ENCODE peak calls at places on chromosomes 6 and 20, in six cellular contexts. One of them, this sample, is unnamed.

GRCh38 chr6:44223471-44224153 is at the start of gene SLC29A1:
- DNase-seq in A549: peak
- DNase-seq in GM23338: peak
- DNase-seq in astrocyte: no peak
- DNase-seq in osteoblast: peak
- DNase-seq in HepG2: peak
- DNase-seq in this sample: peak

GRCh38 chr20:23142162-23143050 is 56.3 kb upstream of the CD93 start:
- DNase-seq in A549: no peak
- DNase-seq in GM23338: no peak
- DNase-seq in astrocyte: no peak
- DNase-seq in osteoblast: no peak
- DNase-seq in HepG2: no peak
- DNase-seq in this sample: no peak

GRCh38 chr6:30357678-30358339 is 12.9 kb downstream of the RPP21 start:
- DNase-seq in A549: peak
- DNase-seq in GM23338: peak
- DNase-seq in astrocyte: peak
- DNase-seq in osteoblast: peak
- DNase-seq in HepG2: peak
- DNase-seq in this sample: peak

GRCh38 chr20:25619514-25619913 is 4.3 kb downstream of the NANP start:
- DNase-seq in A549: no peak
- DNase-seq in GM23338: no peak
- DNase-seq in astrocyte: no peak
- DNase-seq in osteoblast: no peak
- DNase-seq in HepG2: no peak
- DNase-seq in this sample: no peak

GRCh38 chr6:32439708-32440214 is at the start of gene HLA-DRA:
- DNase-seq in A549: no peak
- DNase-seq in GM23338: peak
- DNase-seq in astrocyte: peak
- DNase-seq in osteoblast: peak
- DNase-seq in HepG2: peak
- DNase-seq in this sample: peak

GRCh38 chr6:36095497-36096391 is 34.6 kb upstream of the MAPK13 start:
- DNase-seq in A549: no peak
- DNase-seq in GM23338: no peak
- DNase-seq in astrocyte: no peak
- DNase-seq in osteoblast: no peak
- DNase-seq in HepG2: peak
- DNase-seq in this sample: no peak

GRCh38 chr20:21706345-21707195 is 1.1 kb downstream of the PAX1 start:
- DNase-seq in A549: no peak
- DNase-seq in GM23338: peak
- DNase-seq in astrocyte: no peak
- DNase-seq in osteoblast: no peak
- DNase-seq in HepG2: no peak
- DNase-seq in this sample: no peak

GRCh38 chr20:46604551-46605133 is 46.6 kb downstream of the SLC13A3 start:
- DNase-seq in A549: no peak
- DNase-seq in GM23338: no peak
- DNase-seq in astrocyte: no peak
- DNase-seq in osteoblast: no peak
- DNase-seq in HepG2: no peak
- DNase-seq in this sample: no peak

GRCh38 chr6:98834060-98835031 is at the start of gene POU3F2:
- DNase-seq in A549: peak
- DNase-seq in GM23338: peak
- DNase-seq in astrocyte: peak
- DNase-seq in osteoblast: peak
- DNase-seq in HepG2: peak
- DNase-seq in this sample: peak

GRCh38 chr20:38806855-38807655 is 1.6 kb downstream of the PPP1R16B start:
- DNase-seq in A549: no peak
- DNase-seq in GM23338: peak
- DNase-seq in astrocyte: no peak
- DNase-seq in osteoblast: peak
- DNase-seq in HepG2: no peak
- DNase-seq in this sample: no peak

GRCh38 chr20:16747291-16747811 is 807 bp upstream of the OTOR start:
- DNase-seq in A549: no peak
- DNase-seq in GM23338: peak
- DNase-seq in astrocyte: no peak
- DNase-seq in osteoblast: no peak
- DNase-seq in HepG2: no peak
- DNase-seq in this sample: no peak

GRCh38 chr20:63309261-63310071 is 16.5 kb downstream of the COL20A1 start:
- DNase-seq in A549: peak
- DNase-seq in GM23338: peak
- DNase-seq in astrocyte: no peak
- DNase-seq in osteoblast: peak
- DNase-seq in HepG2: peak
- DNase-seq in this sample: peak

GRCh38 chr6:5004373-5005037 is 668 bp upstream of the RPP40 start:
- DNase-seq in A549: peak
- DNase-seq in GM23338: no peak
- DNase-seq in astrocyte: no peak
- DNase-seq in osteoblast: peak
- DNase-seq in HepG2: no peak
- DNase-seq in this sample: peak

GRCh38 chr20:6828794-6829423 is 61.4 kb downstream of the BMP2 start:
- DNase-seq in A549: peak
- DNase-seq in GM23338: peak
- DNase-seq in astrocyte: peak
- DNase-seq in osteoblast: peak
- DNase-seq in HepG2: peak
- DNase-seq in this sample: peak

GRCh38 chr20:23937303-23938117 is 51.1 kb downstream of the GGTLC1 start:
- DNase-seq in A549: peak
- DNase-seq in GM23338: peak
- DNase-seq in astrocyte: no peak
- DNase-seq in osteoblast: peak
- DNase-seq in HepG2: peak
- DNase-seq in this sample: peak

GRCh38 chr6:95431637-95432228 is 145.6 kb upstream of the MANEA start:
- DNase-seq in A549: peak
- DNase-seq in GM23338: peak
- DNase-seq in astrocyte: peak
- DNase-seq in osteoblast: peak
- DNase-seq in HepG2: peak
- DNase-seq in this sample: peak

DNA sequence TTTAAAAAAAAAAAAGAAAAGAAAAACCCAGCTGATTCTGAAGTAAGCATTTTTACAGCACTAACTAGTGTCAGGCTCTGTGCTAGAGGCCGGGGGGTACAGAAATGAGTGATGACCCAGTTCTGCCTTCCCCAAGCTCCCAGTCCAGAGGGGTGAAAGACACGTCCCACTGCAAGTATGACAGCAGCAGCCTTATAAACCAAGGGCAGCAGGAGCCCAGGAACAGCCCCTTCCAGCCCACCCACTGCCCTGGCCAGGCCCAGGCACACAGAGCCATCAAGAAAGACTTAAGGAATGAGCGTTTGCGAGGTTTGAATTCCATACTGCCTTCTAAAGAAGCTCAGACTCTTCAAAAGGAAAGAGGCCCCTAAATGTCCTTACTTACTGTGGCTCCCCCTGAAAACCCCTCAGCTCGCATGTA is 10.1 kb downstream of the TRERF1 start:
- DNase-seq in A549: no peak
- DNase-seq in GM23338: peak
- DNase-seq in astrocyte: no peak
- DNase-seq in osteoblast: no peak
- DNase-seq in HepG2: no peak
- DNase-seq in this sample: no peak
- H3K4me2 ChIP-seq in A549: no peak
- H3K4me2 ChIP-seq in GM23338: peak
- H3K4me2 ChIP-seq in astrocyte: peak
- H3K4me2 ChIP-seq in osteoblast: no peak
- H3K4me2 ChIP-seq in HepG2: no peak
- H3K4me2 ChIP-seq in this sample: peak

DNA sequence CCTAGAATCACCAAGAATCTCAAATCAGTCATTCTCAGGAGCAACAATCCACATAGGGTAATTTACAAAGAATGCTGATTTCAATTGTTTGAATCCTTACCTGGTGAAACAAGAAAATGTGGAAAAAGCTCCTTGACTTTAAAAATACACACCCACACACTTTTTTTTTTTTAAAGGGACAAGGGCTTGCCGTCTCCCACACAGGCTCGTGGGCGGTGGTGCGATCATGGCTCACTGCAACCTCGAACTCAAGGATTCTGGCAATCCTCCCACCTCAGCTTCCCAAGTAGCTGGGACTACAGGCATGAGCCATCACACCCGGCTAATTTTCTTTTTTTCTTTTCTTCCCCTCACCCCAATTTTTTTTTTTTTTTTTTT is 30.7 kb downstream of the PARD6B start:
- DNase-seq in A549: no peak
- DNase-seq in GM23338: no peak
- DNase-seq in astrocyte: no peak
- DNase-seq in osteoblast: no peak
- DNase-seq in HepG2: no peak
- DNase-seq in this sample: peak
- H3K4me2 ChIP-seq in A549: peak
- H3K4me2 ChIP-seq in GM23338: no peak
- H3K4me2 ChIP-seq in astrocyte: peak
- H3K4me2 ChIP-seq in osteoblast: peak
- H3K4me2 ChIP-seq in HepG2: peak
- H3K4me2 ChIP-seq in this sample: peak

GRCh38 chr6:162709431-162709830 is 18.1 kb downstream of the PRKN start:
- DNase-seq in A549: no peak
- DNase-seq in GM23338: no peak
- DNase-seq in astrocyte: no peak
- DNase-seq in osteoblast: no peak
- DNase-seq in HepG2: no peak
- DNase-seq in this sample: no peak
- H3K4me2 ChIP-seq in A549: no peak
- H3K4me2 ChIP-seq in GM23338: no peak
- H3K4me2 ChIP-seq in astrocyte: no peak
- H3K4me2 ChIP-seq in osteoblast: no peak
- H3K4me2 ChIP-seq in HepG2: no peak
- H3K4me2 ChIP-seq in this sample: no peak

DNA sequence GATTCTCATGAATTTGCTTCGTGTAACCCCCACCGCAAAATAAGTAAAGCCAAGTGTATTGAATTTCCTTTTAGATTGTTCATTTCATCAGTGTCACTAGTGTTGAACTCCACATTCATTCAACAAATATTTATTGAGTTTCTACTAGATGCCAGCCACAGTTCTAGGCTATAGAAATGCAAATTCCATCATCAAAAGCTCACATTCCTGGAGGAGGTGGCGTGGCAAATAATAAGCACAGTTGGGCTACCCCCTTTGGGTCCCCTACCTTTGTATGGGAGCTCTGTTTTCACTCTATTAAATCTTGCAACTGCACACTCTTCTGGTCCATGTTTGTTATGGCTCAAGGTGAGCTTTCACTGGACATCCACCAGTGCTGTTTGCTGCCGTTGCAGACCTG is 12.7 kb upstream of the ME1 start:
- DNase-seq in A549: no peak
- DNase-seq in GM23338: peak
- DNase-seq in astrocyte: no peak
- DNase-seq in osteoblast: no peak
- DNase-seq in HepG2: no peak
- DNase-seq in this sample: no peak
- H3K4me2 ChIP-seq in A549: no peak
- H3K4me2 ChIP-seq in GM23338: peak
- H3K4me2 ChIP-seq in astrocyte: no peak
- H3K4me2 ChIP-seq in osteoblast: no peak
- H3K4me2 ChIP-seq in HepG2: peak
- H3K4me2 ChIP-seq in this sample: no peak

DNA sequence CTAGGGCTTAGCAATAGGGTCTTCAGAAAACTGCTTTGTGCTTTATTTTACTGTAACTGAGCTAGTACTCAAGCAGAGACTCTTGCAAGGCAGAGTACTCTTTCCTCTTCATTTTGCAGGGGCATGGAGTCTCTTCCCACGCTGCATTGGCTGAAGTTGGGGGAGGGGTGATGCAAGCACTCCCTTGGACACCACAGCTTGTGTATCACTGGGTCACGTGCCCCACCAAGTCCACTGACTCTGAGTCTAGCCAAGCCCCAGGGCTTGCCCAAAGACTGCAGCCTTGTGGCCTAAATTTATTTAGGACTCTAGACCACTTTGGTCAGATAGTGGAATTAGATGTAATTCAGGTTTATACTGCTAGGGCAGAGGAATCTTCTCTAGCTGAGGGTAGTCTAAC is 1075.0 kb upstream of the ADGRB3 start:
- DNase-seq in A549: no peak
- DNase-seq in GM23338: no peak
- DNase-seq in astrocyte: no peak
- DNase-seq in osteoblast: no peak
- DNase-seq in HepG2: no peak
- DNase-seq in this sample: no peak
- H3K4me2 ChIP-seq in A549: no peak
- H3K4me2 ChIP-seq in GM23338: no peak
- H3K4me2 ChIP-seq in astrocyte: no peak
- H3K4me2 ChIP-seq in osteoblast: no peak
- H3K4me2 ChIP-seq in HepG2: no peak
- H3K4me2 ChIP-seq in this sample: no peak

GRCh38 chr6:106255306-106255705 is 70.3 kb downstream of the ATG5 start:
- DNase-seq in A549: no peak
- DNase-seq in GM23338: no peak
- DNase-seq in astrocyte: no peak
- DNase-seq in osteoblast: no peak
- DNase-seq in HepG2: no peak
- DNase-seq in this sample: peak

GRCh38 chr6:106253731-106254130 is 71.8 kb downstream of the ATG5 start:
- DNase-seq in A549: no peak
- DNase-seq in GM23338: no peak
- DNase-seq in astrocyte: peak
- DNase-seq in osteoblast: peak
- DNase-seq in HepG2: no peak
- DNase-seq in this sample: peak

GRCh38 chr6:106256201-106256968 is 69.2 kb downstream of the ATG5 start:
- DNase-seq in A549: no peak
- DNase-seq in GM23338: no peak
- DNase-seq in astrocyte: no peak
- DNase-seq in osteoblast: no peak
- DNase-seq in HepG2: no peak
- DNase-seq in this sample: peak

GRCh38 chr6:106253194-106253593 is 72.4 kb downstream of the ATG5 start:
- DNase-seq in A549: no peak
- DNase-seq in GM23338: no peak
- DNase-seq in astrocyte: peak
- DNase-seq in osteoblast: peak
- DNase-seq in HepG2: no peak
- DNase-seq in this sample: peak

GRCh38 chr6:106254636-106255035 is 70.9 kb downstream of the ATG5 start:
- DNase-seq in A549: no peak
- DNase-seq in GM23338: no peak
- DNase-seq in astrocyte: peak
- DNase-seq in osteoblast: no peak
- DNase-seq in HepG2: no peak
- DNase-seq in this sample: peak
- H3K4me2 ChIP-seq in A549: peak
- H3K4me2 ChIP-seq in GM23338: no peak
- H3K4me2 ChIP-seq in astrocyte: no peak
- H3K4me2 ChIP-seq in osteoblast: peak
- H3K4me2 ChIP-seq in HepG2: no peak
- H3K4me2 ChIP-seq in this sample: peak